ENCODE peak calls at places on chromosome 6, in five cellular contexts. Q is left lung, L is HL-60, Y is fibroblast of the aortic adventitia, V is choroid plexus epithelial cell. A is an unnamed sample.

GRCh38 chr6:15522427-15522826 is 140.4 kb downstream of the DTNBP1 start:
- DNase-seq in Q (no peak), L (peak; percentile 72), Y (no peak), V (no peak), A (no peak)

GRCh38 chr6:84065718-84066290 is 32.2 kb downstream of the MRAP2 start:
- DNase-seq in Q (no peak), L (no peak), Y (peak; percentile 82), V (peak; percentile 56), A (no peak)

GRCh38 chr6:151784441-151785214 is 22.9 kb upstream of the ESR1 start:
- DNase-seq in Q (no peak), L (no peak), Y (peak; percentile 44), V (peak; percentile 25), A (no peak)

GRCh38 chr6:145214570-145214969 is 520.8 kb downstream of the EPM2A start:
- DNase-seq in Q (no peak), L (peak; percentile 4), Y (peak; percentile 63), V (peak; percentile 56), A (no peak)

GRCh38 chr6:84553527-84553926 is 210.9 kb downstream of the TBX18 start:
- DNase-seq in Q (no peak), L (no peak), Y (peak; percentile 45), V (peak; percentile 62), A (no peak)

GRCh38 chr6:30730611-30731435 is 10.7 kb downstream of the TUBB start:
- DNase-seq in Q (peak; percentile 93), L (peak; percentile 91), Y (no peak), V (peak; percentile 45), A (peak; percentile 83)

GRCh38 chr6:132812756-132813172 is 1.6 kb upstream of the RPS12 start:
- DNase-seq in Q (no peak), L (no peak), Y (no peak), V (no peak), A (no peak)

GRCh38 chr6:123805921-123806320 is 2.3 kb downstream of the NKAIN2 start:
- DNase-seq in Q (no peak), L (no peak), Y (no peak), V (no peak), A (no peak)

GRCh38 chr6:168414696-168415095 is 26.3 kb upstream of the SMOC2 start:
- DNase-seq in Q (no peak), L (no peak), Y (peak; percentile 16), V (no peak), A (peak; percentile 29)

GRCh38 chr6:91352878-91353277 is 766.0 kb upstream of the MAP3K7 start:
- DNase-seq in Q (no peak), L (no peak), Y (no peak), V (peak; percentile 1), A (no peak)

A was measured in mesothelial cell of epicardium.